ENCODE peak calls at places on chromosomes 1 and 21, in seven cellular contexts. C is left lung, B is MCF 10A, Z is H9, T is astrocyte of the spinal cord, K is mesothelial cell of epicardium, O is GM20000. H is an unnamed sample.

GRCh38 chr1:91693542-91693941 is 192.4 kb downstream of the TGFBR3 start:
- DNase-seq in O (no peak), B (no peak), C (no peak), K (no peak), Z (no peak), T (peak; percentile 25), H (no peak)

GRCh38 chr1:219081943-219082925 is 91.4 kb upstream of the LYPLAL1 start:
- DNase-seq in K (no peak), T (no peak), C (no peak), Z (no peak), B (no peak), O (no peak), H (no peak)

GRCh38 chr1:209168204-209168603 is 415.3 kb upstream of the CAMK1G start:
- DNase-seq in B (peak; percentile 99), K (no peak), C (no peak), T (peak; percentile 73), Z (no peak), O (no peak), H (no peak)

GRCh38 chr1:165863346-165863745 is 35.9 kb downstream of the UCK2 start:
- DNase-seq in K (no peak), O (no peak), C (no peak), B (no peak), Z (no peak), T (no peak), H (no peak)

GRCh38 chr1:58816072-58816746 is 32.4 kb upstream of the JUN start:
- DNase-seq in C (peak; percentile 93), O (peak; percentile 93), K (peak; percentile 82), T (peak; percentile 93), Z (peak; percentile 76), B (peak; percentile 88), H (peak; percentile 85)

GRCh38 chr1:94783342-94784264 is 36.6 kb upstream of the SLC44A3 start:
- DNase-seq in T (peak; percentile 99), Z (no peak), B (peak; percentile 87), K (no peak), O (no peak), C (peak; percentile 78), H (no peak)

GRCh38 chr1:46522969-46523320 is 28.5 kb downstream of the KNCN start:
- DNase-seq in T (no peak), O (no peak), C (no peak), Z (no peak), K (no peak), B (no peak), H (no peak)

GRCh38 chr1:5579966-5580365 is 412.3 kb downstream of the NPHP4 start:
- DNase-seq in B (no peak), Z (no peak), K (no peak), T (no peak), C (no peak), O (no peak), H (no peak)

GRCh38 chr1:47555307-47555706 is 117.5 kb downstream of the FOXD2 start:
- DNase-seq in T (no peak), C (peak; percentile 55), O (no peak), Z (no peak), B (no peak), K (no peak), H (no peak)

GRCh38 chr1:160647329-160647720 is 481 bp upstream of the SLAMF1 start:
- DNase-seq in K (no peak), T (no peak), B (no peak), C (no peak), O (no peak), Z (no peak), H (no peak)

GRCh38 chr21:29299046-29299905 is 554 bp downstream of the BACH1 start:
- DNase-seq in B (peak; percentile 55), C (peak; percentile 70), K (peak; percentile 58), Z (no peak), O (no peak), T (peak; percentile 60), H (peak; percentile 67)

GRCh38 chr1:26529405-26529654 is 231 bp upstream of the RPS6KA1 start:
- DNase-seq in O (no peak), K (no peak), T (no peak), C (no peak), B (peak; percentile 24), Z (no peak), H (no peak)

GRCh38 chr1:14844923-14845617 is 246.6 kb downstream of the KAZN start:
- DNase-seq in Z (no peak), O (no peak), B (no peak), C (no peak), K (no peak), T (no peak), H (no peak)

GRCh38 chr1:32888677-32889420 is 2.6 kb downstream of the HPCA start:
- DNase-seq in C (no peak), Z (no peak), K (no peak), O (no peak), T (no peak), B (no peak), H (no peak)

GRCh38 chr1:109269981-109270622 is 12.8 kb downstream of the PSRC1 start:
- DNase-seq in Z (no peak), B (no peak), C (no peak), T (no peak), O (no peak), K (no peak), H (no peak)

GRCh38 chr1:240914506-240914905 is 302.6 kb upstream of the GREM2 start:
- DNase-seq in T (no peak), O (no peak), B (no peak), C (no peak), Z (no peak), K (no peak), H (no peak)

GRCh38 chr1:28971980-28972771 is 57.8 kb downstream of the EPB41 start:
- DNase-seq in K (no peak), T (peak; percentile 92), Z (no peak), C (peak; percentile 40), O (no peak), B (peak; percentile 64), H (no peak)

GRCh38 chr1:158611916-158612315 is 6.8 kb downstream of the OR10Z1 start:
- DNase-seq in K (no peak), B (no peak), T (no peak), O (no peak), C (no peak), Z (no peak), H (no peak)

GRCh38 chr1:114122891-114123621 is 30.6 kb downstream of the SYT6 start:
- DNase-seq in Z (no peak), C (no peak), K (no peak), B (peak; percentile 93), O (no peak), T (peak; percentile 9), H (no peak)

GRCh38 chr1:157457279-157457678 is 95.0 kb downstream of the FCRL5 start:
- DNase-seq in C (no peak), K (no peak), O (no peak), T (no peak), Z (no peak), B (no peak), H (no peak)
- TF ChIP-seq CTCF in C (no peak), K (no peak), O (no peak), T (no peak), Z (no peak), B (no peak), H (no peak)

DNA sequence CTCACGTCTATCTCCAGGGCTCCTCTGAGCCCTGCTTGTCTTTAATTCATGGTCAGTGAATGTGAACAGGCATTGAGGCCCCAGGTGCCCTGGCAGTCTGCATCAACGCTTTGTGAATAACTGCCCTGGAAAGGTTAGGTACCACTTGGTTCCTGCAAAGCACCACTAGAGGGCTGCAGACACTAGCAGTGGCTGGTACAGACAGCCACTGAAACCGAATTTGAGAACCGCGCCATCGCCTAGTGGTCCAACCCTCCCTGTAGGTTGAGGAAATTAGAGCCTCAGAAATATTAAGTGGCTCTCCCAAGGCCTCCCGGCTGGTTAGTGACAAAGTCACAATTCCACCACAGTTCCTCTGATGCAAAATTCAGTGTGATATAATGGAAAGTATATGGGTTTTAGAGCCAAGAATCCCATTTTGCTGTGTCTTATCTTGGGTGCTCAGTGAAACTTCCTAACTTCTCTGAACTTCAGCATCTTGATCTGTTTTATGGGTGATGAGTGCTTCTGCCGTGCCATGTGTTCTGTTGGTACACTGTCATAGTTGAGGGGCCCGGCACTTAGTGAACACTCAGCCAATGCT is 46.2 kb upstream of the BCL9 start:
- DNase-seq in Z (peak; percentile 84), K (peak; percentile 67), C (peak; percentile 60), O (peak; percentile 72), B (peak; percentile 81), T (peak; percentile 80), H (peak; percentile 23)
- TF ChIP-seq CTCF in Z (peak; percentile 95), K (peak; percentile 77), C (peak; percentile 89), O (peak; percentile 86), B (peak; percentile 97), T (peak; percentile 97), H (no peak)

GRCh38 chr1:27599605-27600499 is 4.1 kb downstream of the AHDC1 start:
- DNase-seq in K (no peak), B (no peak), C (no peak), Z (peak; percentile 66), O (no peak), T (no peak), H (no peak)
- TF ChIP-seq CTCF in K (no peak), B (no peak), C (no peak), Z (peak; percentile 41), O (no peak), T (no peak), H (no peak)

GRCh38 chr1:206557636-206558473 is 50.5 kb downstream of the RASSF5 start:
- DNase-seq in T (no peak), B (no peak), K (no peak), C (peak; percentile 49), O (peak; percentile 39), Z (no peak), H (no peak)
- TF ChIP-seq CTCF in T (no peak), B (no peak), K (no peak), C (no peak), O (no peak), Z (no peak), H (no peak)

GRCh38 chr1:156098782-156099181 is 15.7 kb upstream of the LMNA start:
- DNase-seq in T (no peak), B (no peak), Z (no peak), O (no peak), K (no peak), C (no peak), H (no peak)
- TF ChIP-seq CTCF in T (no peak), B (no peak), Z (no peak), O (no peak), K (no peak), C (no peak), H (no peak)

GRCh38 chr1:11364170-11364569 is 91.2 kb downstream of the UBIAD1 start:
- DNase-seq in K (no peak), C (no peak), O (no peak), Z (no peak), T (no peak), B (no peak), H (no peak)
- TF ChIP-seq CTCF in K (peak; percentile 36), C (peak; percentile 8), O (peak; percentile 13), Z (peak; percentile 71), T (no peak), B (peak; percentile 18), H (no peak)

H was measured in activated B cell treated with CpG ODN at 0.5 μM for 24 hours.